ENCODE peak calls at places on chromosomes 12 and 14, in ten cellular contexts. One of them, this sample, is unnamed.

GRCh38 chr12:114655934-114656697 is 27.9 kb downstream of the TBX3 start:
- DNase-seq in stomach: no peak
- DNase-seq in adrenal gland: peak; percentile 82
- DNase-seq in ovary: peak; percentile 68
- DNase-seq in body of pancreas: peak; percentile 29
- DNase-seq in endothelial cell of umbilical vein: peak; percentile 57
- DNase-seq in uterus: peak; percentile 70
- DNase-seq in Peyer's patch: no peak
- DNase-seq in sigmoid colon: no peak
- DNase-seq in right lobe of liver: no peak
- DNase-seq in this sample: no peak

GRCh38 chr14:22428681-22429315 is 160.2 kb downstream of the DAD1 start:
- DNase-seq in stomach: no peak
- DNase-seq in adrenal gland: no peak
- DNase-seq in ovary: no peak
- DNase-seq in body of pancreas: no peak
- DNase-seq in endothelial cell of umbilical vein: peak; percentile 78
- DNase-seq in uterus: no peak
- DNase-seq in Peyer's patch: no peak
- DNase-seq in sigmoid colon: no peak
- DNase-seq in right lobe of liver: no peak
- DNase-seq in this sample: no peak

GRCh38 chr12:94762943-94763342 is 112.6 kb upstream of the TMCC3 start:
- DNase-seq in stomach: no peak
- DNase-seq in adrenal gland: no peak
- DNase-seq in ovary: no peak
- DNase-seq in body of pancreas: no peak
- DNase-seq in endothelial cell of umbilical vein: no peak
- DNase-seq in uterus: no peak
- DNase-seq in Peyer's patch: no peak
- DNase-seq in sigmoid colon: no peak
- DNase-seq in right lobe of liver: no peak
- DNase-seq in this sample: no peak

GRCh38 chr14:23929822-23930294 is 23.7 kb upstream of the DHRS4 start:
- DNase-seq in stomach: peak; percentile 85
- DNase-seq in adrenal gland: peak; percentile 79
- DNase-seq in ovary: peak; percentile 87
- DNase-seq in body of pancreas: peak; percentile 82
- DNase-seq in endothelial cell of umbilical vein: peak; percentile 74
- DNase-seq in uterus: peak; percentile 72
- DNase-seq in Peyer's patch: peak; percentile 79
- DNase-seq in sigmoid colon: peak; percentile 85
- DNase-seq in right lobe of liver: peak; percentile 71
- DNase-seq in this sample: peak; percentile 49

GRCh38 chr14:69999246-69999645 is 120.0 kb downstream of the SMOC1 start:
- DNase-seq in stomach: peak; percentile 77
- DNase-seq in adrenal gland: no peak
- DNase-seq in ovary: no peak
- DNase-seq in body of pancreas: peak; percentile 87
- DNase-seq in endothelial cell of umbilical vein: peak; percentile 77
- DNase-seq in uterus: no peak
- DNase-seq in Peyer's patch: no peak
- DNase-seq in sigmoid colon: no peak
- DNase-seq in right lobe of liver: peak; percentile 79
- DNase-seq in this sample: peak; percentile 28

GRCh38 chr12:2495452-2496112 is 299.2 kb upstream of the FKBP4 start:
- DNase-seq in stomach: no peak
- DNase-seq in adrenal gland: no peak
- DNase-seq in ovary: no peak
- DNase-seq in body of pancreas: no peak
- DNase-seq in endothelial cell of umbilical vein: no peak
- DNase-seq in uterus: no peak
- DNase-seq in Peyer's patch: no peak
- DNase-seq in sigmoid colon: no peak
- DNase-seq in right lobe of liver: no peak
- DNase-seq in this sample: no peak

GRCh38 chr12:74317078-74317581 is 220.5 kb upstream of the ATXN7L3B start:
- DNase-seq in stomach: no peak
- DNase-seq in adrenal gland: peak; percentile 30
- DNase-seq in ovary: peak; percentile 49
- DNase-seq in body of pancreas: peak; percentile 18
- DNase-seq in endothelial cell of umbilical vein: peak; percentile 58
- DNase-seq in uterus: peak; percentile 17
- DNase-seq in Peyer's patch: no peak
- DNase-seq in sigmoid colon: no peak
- DNase-seq in right lobe of liver: no peak
- DNase-seq in this sample: peak; percentile 6

GRCh38 chr12:64733857-64734256 is 25.3 kb downstream of the GNS start:
- DNase-seq in stomach: no peak
- DNase-seq in adrenal gland: peak; percentile 87
- DNase-seq in ovary: no peak
- DNase-seq in body of pancreas: peak; percentile 65
- DNase-seq in endothelial cell of umbilical vein: peak; percentile 37
- DNase-seq in uterus: no peak
- DNase-seq in Peyer's patch: no peak
- DNase-seq in sigmoid colon: no peak
- DNase-seq in right lobe of liver: no peak
- DNase-seq in this sample: peak; percentile 68

GRCh38 chr14:89616425-89617141 is 199.6 kb upstream of the FOXN3 start:
- DNase-seq in stomach: no peak
- DNase-seq in adrenal gland: no peak
- DNase-seq in ovary: no peak
- DNase-seq in body of pancreas: no peak
- DNase-seq in endothelial cell of umbilical vein: peak; percentile 28
- DNase-seq in uterus: no peak
- DNase-seq in Peyer's patch: peak; percentile 41
- DNase-seq in sigmoid colon: no peak
- DNase-seq in right lobe of liver: no peak
- DNase-seq in this sample: no peak

GRCh38 chr14:104246401-104247335 is 108.3 kb downstream of the KIF26A start:
- DNase-seq in stomach: peak; percentile 23
- DNase-seq in adrenal gland: peak; percentile 77
- DNase-seq in ovary: peak; percentile 9
- DNase-seq in body of pancreas: peak; percentile 3
- DNase-seq in endothelial cell of umbilical vein: no peak
- DNase-seq in uterus: peak; percentile 6
- DNase-seq in Peyer's patch: no peak
- DNase-seq in sigmoid colon: no peak
- DNase-seq in right lobe of liver: peak; percentile 37
- DNase-seq in this sample: no peak

GRCh38 chr12:101992091-101992490 is 69.7 kb downstream of the WASHC3 start:
- DNase-seq in stomach: no peak
- DNase-seq in adrenal gland: no peak
- DNase-seq in ovary: no peak
- DNase-seq in body of pancreas: no peak
- DNase-seq in endothelial cell of umbilical vein: no peak
- DNase-seq in uterus: no peak
- DNase-seq in Peyer's patch: no peak
- DNase-seq in sigmoid colon: no peak
- DNase-seq in right lobe of liver: no peak
- DNase-seq in this sample: no peak

GRCh38 chr12:79591988-79592387 is 98.8 kb downstream of the PAWR start:
- DNase-seq in stomach: no peak
- DNase-seq in adrenal gland: no peak
- DNase-seq in ovary: no peak
- DNase-seq in body of pancreas: no peak
- DNase-seq in endothelial cell of umbilical vein: no peak
- DNase-seq in uterus: no peak
- DNase-seq in Peyer's patch: no peak
- DNase-seq in sigmoid colon: no peak
- DNase-seq in right lobe of liver: no peak
- DNase-seq in this sample: no peak

GRCh38 chr12:78034025-78034424 is 203.3 kb downstream of the NAV3 start:
- DNase-seq in stomach: no peak
- DNase-seq in adrenal gland: no peak
- DNase-seq in ovary: no peak
- DNase-seq in body of pancreas: no peak
- DNase-seq in endothelial cell of umbilical vein: no peak
- DNase-seq in uterus: no peak
- DNase-seq in Peyer's patch: no peak
- DNase-seq in sigmoid colon: peak; percentile 50
- DNase-seq in right lobe of liver: no peak
- DNase-seq in this sample: no peak

GRCh38 chr12:103737881-103738280 is 103.2 kb downstream of the NT5DC3 start:
- DNase-seq in stomach: no peak
- DNase-seq in adrenal gland: no peak
- DNase-seq in ovary: no peak
- DNase-seq in body of pancreas: no peak
- DNase-seq in endothelial cell of umbilical vein: no peak
- DNase-seq in uterus: no peak
- DNase-seq in Peyer's patch: no peak
- DNase-seq in sigmoid colon: no peak
- DNase-seq in right lobe of liver: no peak
- DNase-seq in this sample: no peak

GRCh38 chr12:121015825-121016766 is at the start of gene C12orf43:
- DNase-seq in stomach: peak; percentile 92
- DNase-seq in adrenal gland: peak; percentile 90
- DNase-seq in ovary: peak; percentile 91
- DNase-seq in body of pancreas: peak; percentile 90
- DNase-seq in endothelial cell of umbilical vein: peak; percentile 91
- DNase-seq in uterus: peak; percentile 90
- DNase-seq in Peyer's patch: peak; percentile 94
- DNase-seq in sigmoid colon: peak; percentile 95
- DNase-seq in right lobe of liver: peak; percentile 93
- DNase-seq in this sample: peak; percentile 69
- TF ChIP-seq POLR2A in stomach: no peak
- TF ChIP-seq POLR2A in adrenal gland: peak; percentile 60
- TF ChIP-seq POLR2A in ovary: no peak
- TF ChIP-seq POLR2A in body of pancreas: peak; percentile 63
- TF ChIP-seq POLR2A in endothelial cell of umbilical vein: peak; percentile 87
- TF ChIP-seq POLR2A in uterus: no peak
- TF ChIP-seq POLR2A in Peyer's patch: no peak
- TF ChIP-seq POLR2A in sigmoid colon: no peak
- TF ChIP-seq POLR2A in right lobe of liver: peak; percentile 57
- TF ChIP-seq POLR2A in this sample: peak; percentile 79

GRCh38 chr14:55571125-55571889 is 8.7 kb upstream of the KTN1 start:
- DNase-seq in stomach: no peak
- DNase-seq in adrenal gland: no peak
- DNase-seq in ovary: no peak
- DNase-seq in body of pancreas: no peak
- DNase-seq in endothelial cell of umbilical vein: no peak
- DNase-seq in uterus: no peak
- DNase-seq in Peyer's patch: no peak
- DNase-seq in sigmoid colon: no peak
- DNase-seq in right lobe of liver: no peak
- DNase-seq in this sample: no peak

GRCh38 chr14:55572578-55572977 is 7.4 kb upstream of the KTN1 start:
- DNase-seq in stomach: peak; percentile 44
- DNase-seq in adrenal gland: peak; percentile 49
- DNase-seq in ovary: no peak
- DNase-seq in body of pancreas: peak; percentile 51
- DNase-seq in endothelial cell of umbilical vein: peak; percentile 82
- DNase-seq in uterus: no peak
- DNase-seq in Peyer's patch: no peak
- DNase-seq in sigmoid colon: no peak
- DNase-seq in right lobe of liver: no peak
- DNase-seq in this sample: no peak

GRCh38 chr14:55578511-55578910 is 1.5 kb upstream of the KTN1 start:
- DNase-seq in stomach: no peak
- DNase-seq in adrenal gland: no peak
- DNase-seq in ovary: peak; percentile 39
- DNase-seq in body of pancreas: no peak
- DNase-seq in endothelial cell of umbilical vein: no peak
- DNase-seq in uterus: no peak
- DNase-seq in Peyer's patch: no peak
- DNase-seq in sigmoid colon: no peak
- DNase-seq in right lobe of liver: no peak
- DNase-seq in this sample: no peak

GRCh38 chr14:55577229-55577628 is 2.8 kb upstream of the KTN1 start:
- DNase-seq in stomach: no peak
- DNase-seq in adrenal gland: no peak
- DNase-seq in ovary: no peak
- DNase-seq in body of pancreas: no peak
- DNase-seq in endothelial cell of umbilical vein: no peak
- DNase-seq in uterus: no peak
- DNase-seq in Peyer's patch: no peak
- DNase-seq in sigmoid colon: no peak
- DNase-seq in right lobe of liver: no peak
- DNase-seq in this sample: no peak

GRCh38 chr14:55574988-55575387 is 5.0 kb upstream of the KTN1 start:
- DNase-seq in stomach: no peak
- DNase-seq in adrenal gland: no peak
- DNase-seq in ovary: no peak
- DNase-seq in body of pancreas: no peak
- DNase-seq in endothelial cell of umbilical vein: no peak
- DNase-seq in uterus: no peak
- DNase-seq in Peyer's patch: no peak
- DNase-seq in sigmoid colon: no peak
- DNase-seq in right lobe of liver: no peak
- DNase-seq in this sample: no peak
- TF ChIP-seq POLR2A in stomach: no peak
- TF ChIP-seq POLR2A in adrenal gland: no peak
- TF ChIP-seq POLR2A in ovary: no peak
- TF ChIP-seq POLR2A in body of pancreas: no peak
- TF ChIP-seq POLR2A in endothelial cell of umbilical vein: no peak
- TF ChIP-seq POLR2A in uterus: no peak
- TF ChIP-seq POLR2A in Peyer's patch: no peak
- TF ChIP-seq POLR2A in sigmoid colon: no peak
- TF ChIP-seq POLR2A in right lobe of liver: no peak
- TF ChIP-seq POLR2A in this sample: no peak

DNA sequence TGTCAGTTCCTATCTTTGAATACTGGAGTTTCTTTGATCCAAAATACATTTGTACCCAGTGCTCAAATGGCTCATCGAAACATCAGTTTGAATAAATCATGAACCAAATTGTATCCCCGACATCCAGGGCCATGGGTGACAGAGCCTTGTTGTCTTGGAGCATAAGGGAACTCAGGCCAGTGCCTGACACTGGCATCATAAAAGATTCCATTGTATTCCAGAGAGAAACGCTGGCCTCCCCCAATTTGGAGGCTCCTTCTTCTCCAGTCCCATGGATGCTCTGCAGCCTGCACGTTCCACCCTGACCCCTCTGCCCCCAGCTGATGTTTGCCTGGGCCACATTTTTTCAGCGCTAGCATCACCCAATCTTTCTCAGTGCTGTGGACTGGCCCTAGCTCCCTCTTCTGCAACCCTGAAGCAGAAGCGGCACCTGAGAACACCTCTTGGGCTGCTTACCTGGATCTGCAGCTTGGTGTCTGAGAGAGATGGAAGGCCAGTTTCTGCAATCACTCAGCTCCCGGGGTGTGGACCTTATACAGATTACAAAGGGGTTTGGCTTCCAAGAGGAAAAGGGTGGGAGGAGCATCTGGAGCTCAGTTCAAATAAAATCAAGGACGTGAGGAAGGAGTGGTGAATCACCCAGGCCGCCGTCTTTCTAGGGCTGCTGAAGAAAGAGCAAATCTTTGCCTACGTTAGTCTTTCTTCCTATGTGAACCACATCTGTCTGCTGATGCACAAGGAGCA is at the start of gene RNASE1:
- DNase-seq in stomach: peak; percentile 71
- DNase-seq in adrenal gland: peak; percentile 76
- DNase-seq in ovary: peak; percentile 40
- DNase-seq in body of pancreas: peak; percentile 78
- DNase-seq in endothelial cell of umbilical vein: peak; percentile 85
- DNase-seq in uterus: no peak
- DNase-seq in Peyer's patch: no peak
- DNase-seq in sigmoid colon: peak; percentile 66
- DNase-seq in right lobe of liver: no peak
- DNase-seq in this sample: no peak
- TF ChIP-seq POLR2A in stomach: no peak
- TF ChIP-seq POLR2A in adrenal gland: peak; percentile 48
- TF ChIP-seq POLR2A in ovary: no peak
- TF ChIP-seq POLR2A in body of pancreas: peak; percentile 75
- TF ChIP-seq POLR2A in endothelial cell of umbilical vein: peak; percentile 51
- TF ChIP-seq POLR2A in uterus: no peak
- TF ChIP-seq POLR2A in Peyer's patch: peak; percentile 8
- TF ChIP-seq POLR2A in sigmoid colon: peak; percentile 26
- TF ChIP-seq POLR2A in right lobe of liver: peak; percentile 31
- TF ChIP-seq POLR2A in this sample: no peak

GRCh38 chr12:38904932-38905479 is 385 bp downstream of the CPNE8 start:
- DNase-seq in stomach: peak; percentile 64
- DNase-seq in adrenal gland: peak; percentile 95
- DNase-seq in ovary: peak; percentile 72
- DNase-seq in body of pancreas: peak; percentile 81
- DNase-seq in endothelial cell of umbilical vein: peak; percentile 64
- DNase-seq in uterus: peak; percentile 79
- DNase-seq in Peyer's patch: peak; percentile 56
- DNase-seq in sigmoid colon: peak; percentile 95
- DNase-seq in right lobe of liver: peak; percentile 96
- DNase-seq in this sample: peak; percentile 15
- TF ChIP-seq POLR2A in stomach: no peak
- TF ChIP-seq POLR2A in adrenal gland: no peak
- TF ChIP-seq POLR2A in ovary: no peak
- TF ChIP-seq POLR2A in body of pancreas: peak; percentile 24
- TF ChIP-seq POLR2A in endothelial cell of umbilical vein: no peak
- TF ChIP-seq POLR2A in uterus: peak; percentile 33
- TF ChIP-seq POLR2A in Peyer's patch: no peak
- TF ChIP-seq POLR2A in sigmoid colon: no peak
- TF ChIP-seq POLR2A in right lobe of liver: peak; percentile 27
- TF ChIP-seq POLR2A in this sample: no peak